ENCODE peak calls at places on chromosomes 6 and 20, in four cellular contexts. L is heart left ventricle, B is WERI-Rb-1, T is A549. H is an unnamed sample.

GRCh38 chr20:58579819-58580492 is 64.8 kb upstream of the APCDD1L start:
- DNase-seq in B (no peak), L (no peak), T (no peak), H (no peak)

GRCh38 chr20:35093245-35093884 is 758 bp upstream of the TRPC4AP start:
- DNase-seq in L (no peak), T (peak; percentile 47), B (no peak), H (no peak)

GRCh38 chr20:10915815-10916214 is 242.0 kb upstream of the JAG1 start:
- DNase-seq in L (no peak), B (no peak), T (no peak), H (no peak)

GRCh38 chr20:23705895-23706294 is 17.1 kb upstream of the CST4 start:
- DNase-seq in B (no peak), L (no peak), T (no peak), H (no peak)

GRCh38 chr6:41455818-41456217 is 90.4 kb upstream of the FOXP4 start:
- DNase-seq in B (no peak), L (no peak), T (no peak), H (no peak)

GRCh38 chr20:37575884-37576283 is 48.2 kb upstream of the BLCAP start:
- DNase-seq in T (no peak), B (no peak), L (no peak), H (no peak)

GRCh38 chr20:17083738-17084137 is 143.1 kb upstream of the PCSK2 start:
- DNase-seq in L (no peak), T (no peak), B (no peak), H (no peak)

GRCh38 chr20:47703748-47704147 is 81.5 kb downstream of the SULF2 start:
- DNase-seq in L (no peak), B (no peak), T (no peak), H (no peak)

GRCh38 chr20:57498425-57499400 is 26.2 kb downstream of the CTCFL start:
- DNase-seq in T (peak; percentile 40), B (peak; percentile 70), L (no peak), H (no peak)

GRCh38 chr6:26240157-26240980 is 124.6 kb upstream of the BTN3A2 start:
- DNase-seq in L (peak; percentile 61), T (no peak), B (no peak), H (no peak)

GRCh38 chr6:53309059-53309896 is 39.5 kb downstream of the ELOVL5 start:
- DNase-seq in B (no peak), L (no peak), T (peak; percentile 41), H (no peak)

GRCh38 chr20:35558981-35559693 is 17.3 kb downstream of the ERGIC3 start:
- DNase-seq in L (no peak), B (no peak), T (no peak), H (no peak)

GRCh38 chr6:30043744-30044143 is 17.3 kb upstream of the POLR1H start:
- DNase-seq in B (no peak), L (no peak), T (no peak), H (no peak)

GRCh38 chr6:155155787-155156447 is 107.9 kb upstream of the CLDN20 start:
- DNase-seq in L (no peak), T (no peak), B (no peak), H (no peak)

GRCh38 chr20:44422083-44422482 is 53.6 kb upstream of the TTPAL start:
- DNase-seq in T (no peak), L (no peak), B (no peak), H (no peak)

GRCh38 chr6:157675859-157676640 is 147.0 kb upstream of the SNX9 start:
- DNase-seq in T (no peak), L (no peak), B (no peak), H (no peak)

GRCh38 chr6:49606696-49607390 is 29.8 kb downstream of the RHAG start:
- DNase-seq in T (peak; percentile 86), B (peak; percentile 46), L (no peak), H (peak; percentile 74)

GRCh38 chr6:116714296-116714695 is 33.3 kb downstream of the KPNA5 start:
- DNase-seq in L (no peak), T (no peak), B (no peak), H (no peak)

GRCh38 chr20:62177307-62177706 is 5.5 kb upstream of the MTG2 start:
- DNase-seq in B (no peak), T (no peak), L (no peak), H (no peak)

GRCh38 chr6:106630366-106630765 is 988 bp downstream of the QRSL1 start:
- DNase-seq in B (no peak), L (no peak), T (peak; percentile 6), H (no peak)

GRCh38 chr6:93105017-93105416 is 314.3 kb downstream of the EPHA7 start:
- DNase-seq in L (no peak), B (no peak), T (no peak), H (no peak)

GRCh38 chr6:87907521-87907920 is 140.1 kb upstream of the SPACA1 start:
- DNase-seq in L (no peak), T (no peak), B (no peak), H (no peak)

GRCh38 chr6:56513631-56514030 is 129.1 kb downstream of the DST start:
- DNase-seq in L (no peak), T (no peak), B (no peak), H (no peak)

GRCh38 chr20:15986690-15987089 is 586.6 kb downstream of the KIF16B start:
- DNase-seq in L (no peak), T (no peak), B (no peak), H (no peak)

GRCh38 chr6:41673704-41674000 is 35.4 kb downstream of the MDFI start:
- DNase-seq in B (no peak), L (no peak), T (no peak), H (no peak)

GRCh38 chr6:168873266-168873665 is 380.4 kb downstream of the THBS2 start:
- DNase-seq in L (no peak), B (no peak), T (no peak), H (no peak)

GRCh38 chr6:146905313-146905712 is 298.9 kb upstream of the STXBP5 start:
- DNase-seq in L (peak; percentile 29), B (no peak), T (peak; percentile 12), H (no peak)

GRCh38 chr6:43254138-43254817 is 11.0 kb downstream of the TTBK1 start:
- DNase-seq in L (peak; percentile 20), T (no peak), B (no peak), H (no peak)

DNA sequence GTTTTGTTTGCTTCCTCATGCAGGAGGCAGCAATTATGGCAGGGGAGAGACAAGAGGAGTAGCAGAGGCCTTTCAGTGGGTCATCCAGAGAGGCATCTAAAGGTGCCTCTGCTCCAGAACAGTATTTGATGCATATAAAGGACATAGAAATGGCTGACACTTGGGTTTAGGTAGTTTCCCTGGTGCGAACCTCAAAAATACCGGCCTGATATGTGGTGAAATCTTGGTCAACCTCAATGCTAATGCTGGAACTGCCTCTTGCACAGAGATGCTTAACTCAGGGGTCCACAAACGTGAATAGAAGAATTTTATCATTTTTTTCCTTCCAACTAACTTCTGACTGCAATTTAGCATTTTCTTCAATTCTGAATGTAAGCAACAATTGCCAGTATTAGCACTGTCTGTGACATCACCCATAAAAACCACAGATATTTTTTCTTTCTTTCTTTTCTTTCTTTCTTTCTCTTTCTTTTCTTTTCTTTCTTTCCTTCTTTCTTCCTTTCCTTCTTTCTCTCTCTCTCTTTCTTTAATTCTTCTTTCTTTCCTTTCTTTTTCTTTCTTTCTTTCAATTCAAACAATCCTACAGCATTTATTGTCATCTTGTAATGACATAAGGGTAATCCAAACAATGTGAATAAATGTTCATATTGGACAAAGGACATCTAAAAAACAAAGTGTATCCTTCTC is 180.0 kb upstream of the UST start:
- DNase-seq in T (no peak), B (no peak), L (no peak), H (no peak)
- TF ChIP-seq CTCF in T (no peak), B (no peak), L (no peak), H (no peak)

DNA sequence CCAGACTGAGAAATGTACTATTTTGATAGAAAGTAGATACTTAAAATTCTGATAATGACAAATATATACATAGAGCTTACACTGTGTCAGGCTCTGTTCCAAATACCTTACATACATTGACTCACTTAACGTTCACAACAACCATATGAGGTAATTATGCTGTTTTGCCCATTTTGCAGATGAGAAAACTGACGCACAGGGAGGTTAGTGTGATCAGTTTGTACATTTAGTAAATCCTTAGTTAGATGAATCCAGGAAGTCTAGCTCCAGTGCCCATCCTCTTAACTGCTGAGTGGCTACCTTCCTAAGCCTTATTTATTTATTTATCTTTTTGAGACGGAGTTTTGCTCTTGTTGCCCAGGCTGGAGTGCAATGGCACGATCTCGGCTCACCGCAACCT is 23.3 kb upstream of the GTF3C6 start:
- DNase-seq in T (no peak), B (no peak), L (no peak), H (no peak)
- H3K27ac ChIP-seq in T (no peak overlapping the region), B (no peak overlapping the region), L (no peak overlapping the region), H (no peak overlapping the region)

GRCh38 chr6:48036316-48036715 is 74.7 kb downstream of the PTCHD4 start:
- DNase-seq in B (no peak), T (no peak), L (no peak), H (no peak)

GRCh38 chr6:48037946-48038345 is 73.1 kb downstream of the PTCHD4 start:
- DNase-seq in T (no peak), L (no peak), B (no peak), H (no peak)

DNA sequence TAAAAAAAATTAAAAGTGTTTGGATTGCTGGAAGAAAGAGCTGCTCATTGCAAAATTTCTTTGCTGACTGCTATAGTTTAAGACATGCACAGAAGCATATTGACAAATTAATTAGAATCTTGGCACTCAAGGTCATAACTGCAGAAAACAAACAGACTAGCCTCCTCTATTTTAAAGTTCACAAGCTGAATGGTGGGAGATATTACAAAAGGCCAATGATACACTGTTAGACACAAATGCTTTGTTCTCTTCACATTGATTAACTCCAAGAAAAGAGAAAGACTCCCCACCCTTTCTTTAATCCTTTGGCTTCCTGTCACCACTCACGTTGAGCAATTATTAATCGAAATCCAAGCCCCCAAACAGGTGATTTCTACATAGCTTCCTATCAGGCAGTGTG is 69.1 kb downstream of the PTCHD4 start:
- DNase-seq in T (no peak), L (no peak), B (no peak), H (no peak)
- TF ChIP-seq CTCF in T (no peak), L (no peak), B (no peak), H (no peak)

GRCh38 chr6:136016228-136017225 is 165.0 kb downstream of the PDE7B start:
- DNase-seq in L (no peak), T (peak; percentile 48), B (no peak), H (no peak)
- H3K27ac ChIP-seq in L (no peak overlapping the region), T (peak overlapping the region; percentile 92), B (no peak overlapping the region), H (peak overlapping the region; percentile 33)

GRCh38 chr6:3559561-3559960 is 102.7 kb upstream of the SLC22A23 start:
- DNase-seq in T (no peak), L (no peak), B (no peak), H (no peak)

GRCh38 chr6:3566812-3567211 is 110.0 kb upstream of the SLC22A23 start:
- DNase-seq in T (no peak), B (no peak), L (no peak), H (peak; percentile 16)

GRCh38 chr6:3565291-3565690 is 108.4 kb upstream of the SLC22A23 start:
- DNase-seq in B (no peak), T (no peak), L (no peak), H (no peak)

DNA sequence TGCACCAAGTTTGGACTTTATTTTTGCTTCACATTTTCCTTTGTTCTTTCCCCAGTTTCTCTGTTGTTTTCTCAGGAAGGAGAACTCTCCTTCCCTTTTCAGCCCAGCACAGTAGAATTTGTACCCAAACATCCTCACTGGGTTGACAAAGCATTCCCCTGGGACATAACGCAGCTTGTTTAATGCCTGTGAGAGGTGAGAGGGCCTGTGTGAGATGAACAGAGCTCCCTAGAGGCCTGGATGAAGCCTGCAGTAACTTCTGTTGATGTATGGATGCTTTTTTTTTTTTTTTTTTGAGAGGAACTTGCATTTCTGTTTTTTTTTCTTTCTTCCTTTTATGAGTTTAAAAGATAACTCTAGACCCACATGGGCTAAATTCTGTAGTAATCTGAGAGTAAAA is 104.9 kb upstream of the SLC22A23 start:
- DNase-seq in B (peak; percentile 67), T (peak; percentile 43), L (no peak), H (no peak)
- TF ChIP-seq CTCF in B (peak; percentile 68), T (no peak), L (no peak), H (peak; percentile 15)